ENCODE peak calls at places on chromosomes 12 and 14, in six cellular contexts. O is HS-5, W is nephron progenitor cell, A is AML-193, S is GM12891, Z is PC-9. F is an unnamed sample.

GRCh38 chr12:8554451-8555195 is 13.9 kb upstream of the CLEC4E start:
- DNase-seq in O (peak), S (no peak), A (no peak), W (no peak), Z (no peak), F (no peak)

GRCh38 chr14:96962337-96962736 is 165.2 kb downstream of the VRK1 start:
- DNase-seq in S (no peak), W (no peak), O (no peak), A (peak), Z (no peak), F (no peak)

GRCh38 chr14:97638864-97639263 is 841.7 kb downstream of the VRK1 start:
- DNase-seq in A (no peak), O (no peak), W (no peak), S (no peak), Z (no peak), F (no peak)

GRCh38 chr12:108832730-108833354 is 24.5 kb downstream of the SSH1 start:
- DNase-seq in O (no peak), Z (peak), W (no peak), S (no peak), A (no peak), F (no peak)

GRCh38 chr14:75196468-75196867 is 20.1 kb upstream of the TMED10 start:
- DNase-seq in Z (peak), O (no peak), W (no peak), S (no peak), A (peak), F (no peak)

GRCh38 chr12:54369597-54370217 is 5.4 kb upstream of the GPR84 start:
- DNase-seq in A (no peak), S (no peak), W (no peak), Z (no peak), O (no peak), F (no peak)

GRCh38 chr12:45644521-45644920 is 85.0 kb upstream of the ARID2 start:
- DNase-seq in O (peak), W (no peak), A (peak), Z (no peak), S (no peak), F (no peak)

GRCh38 chr12:68373836-68374314 is 41.7 kb upstream of the MDM1 start:
- DNase-seq in Z (no peak), S (no peak), A (peak), W (no peak), O (no peak), F (no peak)

GRCh38 chr14:95233702-95234241 is 76.4 kb upstream of the DICER1 start:
- DNase-seq in O (no peak), S (peak), Z (no peak), A (no peak), W (no peak), F (no peak)

F was measured in NCI-H345.